ENCODE peak calls at places on chromosome 20, in six cellular contexts. One of them, this sample, is unnamed.

GRCh38 chr20:10771435-10772140 is 97.8 kb upstream of the JAG1 start:
- DNase-seq in GM12878: no peak
- DNase-seq in H1: no peak
- DNase-seq in HCT116: no peak
- DNase-seq in HepG2: no peak
- DNase-seq in K562: no peak
- DNase-seq in this sample: no peak

GRCh38 chr20:60057866-60058807 is 99.9 kb downstream of the CDH26 start:
- DNase-seq in HCT116: no peak
- DNase-seq in K562: no peak
- DNase-seq in H1: peak
- DNase-seq in GM12878: no peak
- DNase-seq in HepG2: no peak
- DNase-seq in this sample: peak

GRCh38 chr20:14712302-14712739 is 374.9 kb upstream of the FLRT3 start:
- DNase-seq in HCT116: no peak
- DNase-seq in GM12878: no peak
- DNase-seq in K562: no peak
- DNase-seq in HepG2: no peak
- DNase-seq in H1: no peak
- DNase-seq in this sample: no peak

GRCh38 chr20:49505518-49505917 is 23.1 kb upstream of the KCNB1 start:
- DNase-seq in K562: no peak
- DNase-seq in HepG2: no peak
- DNase-seq in GM12878: no peak
- DNase-seq in HCT116: no peak
- DNase-seq in H1: peak
- DNase-seq in this sample: no peak

GRCh38 chr20:18271160-18271559 is 17.2 kb upstream of the ZNF133 start:
- DNase-seq in K562: no peak
- DNase-seq in GM12878: no peak
- DNase-seq in H1: no peak
- DNase-seq in HCT116: no peak
- DNase-seq in HepG2: no peak
- DNase-seq in this sample: no peak

GRCh38 chr20:10649817-10650200 is 24.0 kb downstream of the JAG1 start:
- DNase-seq in HCT116: no peak
- DNase-seq in GM12878: no peak
- DNase-seq in K562: no peak
- DNase-seq in HepG2: no peak
- DNase-seq in H1: no peak
- DNase-seq in this sample: no peak

GRCh38 chr20:23586735-23587525 is 18.6 kb upstream of the CST9L start:
- DNase-seq in HCT116: no peak
- DNase-seq in H1: peak
- DNase-seq in K562: no peak
- DNase-seq in HepG2: peak
- DNase-seq in GM12878: no peak
- DNase-seq in this sample: no peak

GRCh38 chr20:49324306-49324705 is 46.4 kb upstream of the ZNFX1 start:
- DNase-seq in HCT116: no peak
- DNase-seq in HepG2: no peak
- DNase-seq in K562: no peak
- DNase-seq in H1: no peak
- DNase-seq in GM12878: no peak
- DNase-seq in this sample: no peak

GRCh38 chr20:4952229-4952628 is 49.1 kb downstream of the SLC23A2 start:
- DNase-seq in HepG2: no peak
- DNase-seq in HCT116: no peak
- DNase-seq in H1: no peak
- DNase-seq in K562: no peak
- DNase-seq in GM12878: no peak
- DNase-seq in this sample: no peak

GRCh38 chr20:36279362-36279761 is 26.8 kb upstream of the DLGAP4 start:
- DNase-seq in HCT116: no peak
- DNase-seq in H1: no peak
- DNase-seq in K562: no peak
- DNase-seq in GM12878: no peak
- DNase-seq in HepG2: no peak
- DNase-seq in this sample: no peak
- H3K9ac ChIP-seq in HCT116: no peak
- H3K9ac ChIP-seq in H1: no peak
- H3K9ac ChIP-seq in K562: no peak
- H3K9ac ChIP-seq in GM12878: no peak
- H3K9ac ChIP-seq in HepG2: no peak
- H3K9ac ChIP-seq in this sample: no peak

GRCh38 chr20:20614391-20614790 is 98.1 kb downstream of the RALGAPA2 start:
- DNase-seq in H1: no peak
- DNase-seq in HepG2: no peak
- DNase-seq in GM12878: no peak
- DNase-seq in K562: no peak
- DNase-seq in HCT116: no peak
- DNase-seq in this sample: no peak
- TF ChIP-seq YY1 in H1: no peak
- TF ChIP-seq YY1 in HepG2: no peak
- TF ChIP-seq YY1 in GM12878: no peak
- TF ChIP-seq YY1 in K562: no peak
- TF ChIP-seq YY1 in HCT116: no peak
- TF ChIP-seq YY1 in this sample: no peak

DNA sequence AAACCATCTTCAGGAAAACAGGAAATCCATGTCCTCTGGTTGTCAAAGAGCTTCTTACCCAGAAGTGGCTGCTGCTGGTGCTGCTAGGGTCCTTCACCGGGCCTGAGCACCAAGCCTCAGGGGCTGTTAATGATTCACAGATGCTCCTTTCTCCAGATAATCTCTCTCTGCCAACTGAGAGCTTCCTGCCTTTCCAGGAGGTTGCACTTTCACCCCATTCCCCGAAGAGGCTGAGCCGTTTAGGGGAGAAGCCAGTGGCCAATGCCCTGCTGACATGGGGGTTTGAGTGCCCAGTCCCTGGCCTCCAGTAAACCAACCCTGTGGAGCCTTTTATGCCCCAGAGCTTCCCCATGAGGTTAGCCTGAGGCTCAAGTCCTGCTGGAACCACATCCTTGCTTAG is 122.4 kb downstream of the CBLN4 start:
- DNase-seq in H1: no peak
- DNase-seq in HCT116: no peak
- DNase-seq in HepG2: no peak
- DNase-seq in GM12878: no peak
- DNase-seq in K562: no peak
- DNase-seq in this sample: no peak
- TF ChIP-seq ZNF274 in H1: no peak
- TF ChIP-seq ZNF274 in HCT116: no peak
- TF ChIP-seq ZNF274 in HepG2: no peak
- TF ChIP-seq ZNF274 in GM12878: no peak
- TF ChIP-seq ZNF274 in K562: no peak
- TF ChIP-seq ZNF274 in this sample: no peak

DNA sequence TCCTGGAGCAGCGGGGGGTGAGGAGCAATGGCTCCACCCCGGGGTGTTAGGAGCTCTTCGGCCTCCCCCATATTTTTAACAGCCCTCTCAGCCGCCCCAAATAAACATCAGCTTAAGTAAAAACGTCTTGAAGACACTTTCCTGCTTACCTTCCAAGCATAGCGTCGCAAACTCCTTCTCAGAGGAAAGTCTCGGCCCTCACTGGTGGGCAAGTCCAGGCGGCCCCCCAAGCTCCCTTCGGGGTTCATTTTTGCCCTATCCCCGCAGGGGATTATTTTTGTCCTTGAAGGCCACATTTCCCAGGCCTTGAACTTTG is 892 bp downstream of the RBM38 start:
- DNase-seq in GM12878: no peak
- DNase-seq in H1: no peak
- DNase-seq in K562: no peak
- DNase-seq in HCT116: no peak
- DNase-seq in HepG2: no peak
- DNase-seq in this sample: no peak
- H3K9ac ChIP-seq in GM12878: peak
- H3K9ac ChIP-seq in H1: peak
- H3K9ac ChIP-seq in K562: peak
- H3K9ac ChIP-seq in HCT116: peak
- H3K9ac ChIP-seq in HepG2: peak
- H3K9ac ChIP-seq in this sample: peak

GRCh38 chr20:38136421-38137245 is 28.4 kb downstream of the TGM2 start:
- DNase-seq in K562: no peak
- DNase-seq in H1: no peak
- DNase-seq in GM12878: no peak
- DNase-seq in HepG2: no peak
- DNase-seq in HCT116: no peak
- DNase-seq in this sample: no peak

GRCh38 chr20:38137441-38138037 is 27.5 kb downstream of the TGM2 start:
- DNase-seq in K562: no peak
- DNase-seq in GM12878: no peak
- DNase-seq in HepG2: no peak
- DNase-seq in HCT116: no peak
- DNase-seq in H1: no peak
- DNase-seq in this sample: no peak

GRCh38 chr20:38139156-38139912 is 25.7 kb downstream of the TGM2 start:
- DNase-seq in HepG2: no peak
- DNase-seq in H1: no peak
- DNase-seq in GM12878: no peak
- DNase-seq in HCT116: no peak
- DNase-seq in K562: no peak
- DNase-seq in this sample: no peak

GRCh38 chr20:38139919-38140753 is 24.9 kb downstream of the TGM2 start:
- DNase-seq in HCT116: no peak
- DNase-seq in H1: no peak
- DNase-seq in K562: no peak
- DNase-seq in GM12878: no peak
- DNase-seq in HepG2: no peak
- DNase-seq in this sample: no peak

GRCh38 chr20:38138086-38138777 is 26.8 kb downstream of the TGM2 start:
- DNase-seq in GM12878: no peak
- DNase-seq in H1: no peak
- DNase-seq in HepG2: no peak
- DNase-seq in HCT116: no peak
- DNase-seq in K562: no peak
- DNase-seq in this sample: no peak
- TF ChIP-seq YY1 in GM12878: no peak
- TF ChIP-seq YY1 in H1: no peak
- TF ChIP-seq YY1 in HepG2: no peak
- TF ChIP-seq YY1 in HCT116: no peak
- TF ChIP-seq YY1 in K562: no peak
- TF ChIP-seq YY1 in this sample: no peak

GRCh38 chr20:31562241-31562640 is 42.8 kb upstream of the ID1 start:
- DNase-seq in HCT116: peak
- DNase-seq in GM12878: no peak
- DNase-seq in H1: no peak
- DNase-seq in K562: no peak
- DNase-seq in HepG2: no peak
- DNase-seq in this sample: no peak

GRCh38 chr20:31564284-31564683 is 40.8 kb upstream of the ID1 start:
- DNase-seq in K562: no peak
- DNase-seq in HepG2: no peak
- DNase-seq in HCT116: no peak
- DNase-seq in GM12878: no peak
- DNase-seq in H1: no peak
- DNase-seq in this sample: no peak

GRCh38 chr20:31559704-31560093 is 45.4 kb upstream of the ID1 start:
- DNase-seq in HCT116: no peak
- DNase-seq in HepG2: no peak
- DNase-seq in K562: no peak
- DNase-seq in H1: no peak
- DNase-seq in GM12878: no peak
- DNase-seq in this sample: no peak

GRCh38 chr20:31560900-31561598 is 44.0 kb upstream of the ID1 start:
- DNase-seq in HCT116: peak
- DNase-seq in HepG2: no peak
- DNase-seq in H1: no peak
- DNase-seq in K562: no peak
- DNase-seq in GM12878: no peak
- DNase-seq in this sample: no peak

DNA sequence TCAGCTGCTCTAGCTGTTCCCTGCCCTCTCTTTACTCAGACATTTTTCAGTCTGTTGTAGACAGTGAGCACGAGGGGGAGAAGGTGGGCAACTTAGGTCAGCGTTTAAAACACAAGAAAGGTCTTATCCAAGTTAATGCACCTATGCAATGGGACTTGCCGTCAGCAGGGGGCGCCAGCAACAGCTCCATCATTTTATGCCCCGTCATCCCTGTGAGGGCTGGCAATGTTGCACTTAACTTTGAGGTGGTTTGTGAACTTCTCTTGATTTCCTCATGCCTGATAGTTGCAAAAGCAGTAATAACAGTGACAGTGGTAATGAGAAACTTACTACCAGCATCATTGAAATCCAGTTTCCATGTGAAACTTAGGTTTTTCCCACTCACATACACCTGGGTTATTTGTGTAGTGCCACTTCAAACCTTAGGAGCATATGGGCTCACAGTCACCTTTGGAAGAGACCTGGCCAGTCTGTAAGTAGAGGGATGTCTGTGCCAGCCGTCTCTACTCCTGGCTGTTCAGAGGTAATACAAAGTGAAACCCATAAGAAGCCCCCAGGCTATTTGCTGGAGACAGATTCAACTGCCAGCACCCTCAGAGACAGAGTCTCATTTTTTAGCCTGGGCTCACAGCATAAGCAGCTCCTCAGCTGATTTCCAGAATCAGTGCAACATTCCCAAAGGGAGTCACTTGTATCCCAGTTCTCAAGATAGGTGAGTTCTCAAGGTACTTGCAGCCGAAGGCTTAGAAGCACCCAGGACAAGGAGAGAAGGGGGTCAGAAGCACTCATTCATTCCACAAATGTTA is 44.8 kb upstream of the ID1 start:
- DNase-seq in GM12878: no peak
- DNase-seq in K562: peak
- DNase-seq in H1: peak
- DNase-seq in HCT116: peak
- DNase-seq in HepG2: peak
- DNase-seq in this sample: peak
- TF ChIP-seq ZNF274 in GM12878: no peak
- TF ChIP-seq ZNF274 in K562: no peak
- TF ChIP-seq ZNF274 in H1: no peak
- TF ChIP-seq ZNF274 in HCT116: no peak
- TF ChIP-seq ZNF274 in HepG2: no peak
- TF ChIP-seq ZNF274 in this sample: no peak

DNA sequence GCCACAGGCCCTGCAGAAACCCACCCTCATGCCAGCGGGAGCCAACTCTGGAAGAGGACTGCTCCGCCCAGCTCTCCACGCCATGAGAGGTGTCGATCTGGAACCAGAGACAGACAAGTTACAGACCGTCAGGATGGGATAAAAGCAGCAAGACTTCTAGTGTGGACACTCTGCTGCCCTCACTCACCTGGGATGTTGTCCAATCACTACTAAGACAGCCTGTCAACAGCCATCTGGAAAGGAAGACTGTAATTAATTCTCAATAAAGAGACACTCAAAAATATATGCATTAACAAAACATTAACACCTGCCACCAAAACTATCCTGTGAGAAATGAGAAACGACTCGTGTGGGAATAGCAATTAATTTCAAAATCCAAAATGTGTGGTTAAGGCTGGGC is 28.3 kb downstream of the SLC2A4RG start:
- DNase-seq in HepG2: no peak
- DNase-seq in HCT116: no peak
- DNase-seq in H1: no peak
- DNase-seq in K562: no peak
- DNase-seq in GM12878: no peak
- DNase-seq in this sample: no peak
- H3K9ac ChIP-seq in HepG2: no peak
- H3K9ac ChIP-seq in HCT116: no peak
- H3K9ac ChIP-seq in H1: no peak
- H3K9ac ChIP-seq in K562: peak
- H3K9ac ChIP-seq in GM12878: no peak
- H3K9ac ChIP-seq in this sample: no peak